ENCODE peak calls at places on chromosomes 5 and 9, in eight cellular contexts. M, L, W, Z, U, F, R and K are unnamed samples.

GRCh38 chr9:110659891-110660541 is 8.6 kb upstream of the MUSK start:
- DNase-seq in M (no peak), L (peak), W (no peak), Z (no peak), U (no peak), F (no peak), R (no peak), K (no peak)

GRCh38 chr5:13910637-13911288 is 33.7 kb downstream of the DNAH5 start:
- DNase-seq in M (no peak), L (no peak), W (no peak), Z (no peak), U (no peak), F (no peak), R (no peak), K (no peak)

GRCh38 chr5:72857396-72857795 is 40.9 kb downstream of the TNPO1 start:
- DNase-seq in M (no peak), L (no peak), W (no peak), Z (no peak), U (no peak), F (no peak), R (no peak), K (no peak)

GRCh38 chr5:151699071-151699901 is 12.6 kb upstream of the SPARC start:
- DNase-seq in M (no peak), L (peak), W (peak), Z (no peak), U (peak), F (no peak), R (peak), K (no peak)

GRCh38 chr5:78260771-78261170 is 33.7 kb downstream of the AP3B1 start:
- DNase-seq in M (no peak), L (no peak), W (no peak), Z (no peak), U (no peak), F (no peak), R (no peak), K (no peak)

GRCh38 chr9:87280421-87280820 is 217.2 kb upstream of the DAPK1 start:
- DNase-seq in M (no peak), L (peak), W (no peak), Z (no peak), U (no peak), F (no peak), R (no peak), K (no peak)

GRCh38 chr9:89621676-89622075 is 16.9 kb downstream of the GADD45G start:
- DNase-seq in M (no peak), L (no peak), W (no peak), Z (no peak), U (no peak), F (no peak), R (no peak), K (no peak)

GRCh38 chr5:1883120-1883924 is 597 bp upstream of the IRX4 start:
- DNase-seq in M (no peak), L (no peak), W (peak), Z (peak), U (no peak), F (no peak), R (no peak), K (no peak)

GRCh38 chr9:134367796-134368490 is 41.7 kb downstream of the RXRA start:
- DNase-seq in M (no peak), L (no peak), W (peak), Z (no peak), U (no peak), F (no peak), R (no peak), K (no peak)

GRCh38 chr5:172565455-172565854 is 75.6 kb upstream of the NEURL1B start:
- DNase-seq in M (no peak), L (no peak), W (peak), Z (no peak), U (no peak), F (no peak), R (no peak), K (no peak)

GRCh38 chr9:124390812-124391658 is 24.2 kb downstream of the PSMB7 start:
- DNase-seq in M (no peak), L (no peak), W (no peak), Z (no peak), U (no peak), F (no peak), R (no peak), K (no peak)

GRCh38 chr5:143234162-143234842 is 169.2 kb downstream of the NR3C1 start:
- DNase-seq in M (no peak), L (no peak), W (no peak), Z (no peak), U (no peak), F (no peak), R (no peak), K (no peak)

GRCh38 chr9:127154003-127154389 is 31.6 kb upstream of the ANGPTL2 start:
- DNase-seq in M (no peak), L (no peak), W (no peak), Z (peak), U (no peak), F (no peak), R (no peak), K (peak)

GRCh38 chr5:81971694-81972495 is at the start of gene ATG10:
- DNase-seq in M (peak), L (peak), W (peak), Z (peak), U (peak), F (peak), R (peak), K (peak)

GRCh38 chr5:6732634-6733410 is 19.6 kb downstream of the TENT4A start:
- DNase-seq in M (no peak), L (no peak), W (no peak), Z (peak), U (no peak), F (no peak), R (no peak), K (peak)

GRCh38 chr5:179183481-179183880 is 123.3 kb downstream of the ZNF354C start:
- DNase-seq in M (no peak), L (no peak), W (no peak), Z (no peak), U (no peak), F (no peak), R (no peak), K (no peak)